ENCODE peak calls at places on chromosomes 7 and 10, in four cellular contexts. O is anterior cingulate cortex, T is neural crest cell, G is endothelial cell. H is an unnamed sample.

GRCh38 chr10:132434405-132435005 is 37.5 kb downstream of the PWWP2B start:
- DNase-seq in O (no peak), G (no peak), T (no peak), H (no peak)

GRCh38 chr10:44935201-44935960 is 24.2 kb upstream of the RASSF4 start:
- DNase-seq in G (no peak), O (peak), T (no peak), H (no peak)

GRCh38 chr10:120614685-120615084 is 157.7 kb downstream of the PLPP4 start:
- DNase-seq in T (no peak), O (no peak), G (no peak), H (no peak)

GRCh38 chr10:42783181-42783549 is 570 bp downstream of the BMS1 start:
- DNase-seq in G (no peak), T (no peak), O (no peak), H (peak)

GRCh38 chr7:66013938-66014337 is 31.9 kb upstream of the GUSB start:
- DNase-seq in O (no peak), T (no peak), G (peak), H (no peak)

GRCh38 chr10:15209827-15210509 is 41.5 kb upstream of the NMT2 start:
- DNase-seq in T (peak), O (peak), G (peak), H (peak)

GRCh38 chr7:34900891-34901493 is 136.3 kb downstream of the DPY19L1 start:
- DNase-seq in G (no peak), T (no peak), O (no peak), H (no peak)

GRCh38 chr7:133984023-133984422 is 143.1 kb upstream of the LRGUK start:
- DNase-seq in T (peak), G (no peak), O (no peak), H (peak)

GRCh38 chr7:158705234-158705890 is 758 bp upstream of the NCAPG2 start:
- DNase-seq in O (no peak), G (no peak), T (no peak), H (peak)

H was measured in NCI-H1092 treated with DMSO at 0.1 percent for 48 hours.